ENCODE peak calls at places on chromosomes 1 and 21, in nine cellular contexts. F is BE2C; R is stimulated activated CD4-positive, alpha-beta T cell treated with anti-CD3 and anti-CD28 coated beads, Interleukin-12 subunit alpha, Interleukin-12 subunit beta, amount 100 ng/mL, for 4 hours; U is MCF 10A; N is NCI-H1105; C is neural crest cell; E is NCI-H510A; T is lung microvascular endothelial cell; H is activated B cell treated with CpG ODN at 0.5 μM for 24 hours. V is an unnamed sample.

GRCh38 chr1:200262326-200262965 is 147.4 kb downstream of the ZNF281 start:
- DNase-seq in F (no peak), R (no peak), U (no peak), N (no peak), C (no peak), E (no peak), T (peak; percentile 80), H (no peak), V (no peak)

GRCh38 chr1:48093696-48094518 is 96.7 kb upstream of the TRABD2B start:
- DNase-seq in F (peak; percentile 60), R (peak; percentile 69), U (peak; percentile 79), N (peak; percentile 78), C (peak; percentile 60), E (peak; percentile 72), T (peak; percentile 45), H (peak; percentile 50), V (peak; percentile 39)

GRCh38 chr1:156767879-156768608 is 709 bp downstream of the PRCC start:
- DNase-seq in F (peak; percentile 54), R (peak; percentile 40), U (peak; percentile 39), N (no peak), C (no peak), E (no peak), T (peak; percentile 28), H (no peak), V (no peak)

GRCh38 chr21:28427356-28428022 is 565.2 kb downstream of the LTN1 start:
- DNase-seq in F (no peak), R (no peak), U (no peak), N (no peak), C (no peak), E (no peak), T (no peak), H (no peak), V (no peak)

GRCh38 chr1:4323309-4323708 is 331.1 kb upstream of the AJAP1 start:
- DNase-seq in F (no peak), R (no peak), U (no peak), N (no peak), C (no peak), E (no peak), T (no peak), H (no peak), V (no peak)

GRCh38 chr1:41649445-41650175 is 165.1 kb upstream of the EDN2 start:
- DNase-seq in F (no peak), R (no peak), U (no peak), N (no peak), C (no peak), E (no peak), T (no peak), H (no peak), V (no peak)

GRCh38 chr1:164804366-164804765 is 245.4 kb downstream of the PBX1 start:
- DNase-seq in F (no peak), R (no peak), U (no peak), N (no peak), C (no peak), E (no peak), T (no peak), H (no peak), V (no peak)

GRCh38 chr1:20403423-20404145 is 82.4 kb downstream of the CAMK2N1 start:
- DNase-seq in F (no peak), R (no peak), U (no peak), N (no peak), C (no peak), E (no peak), T (no peak), H (no peak), V (no peak)

V was measured in 8988T.